ENCODE peak calls at places on chromosomes 2 and 18, in nine cellular contexts. V, T, M, Z, X, W, P, J and D are unnamed samples.
A peak's percentile ranks its signal among the peaks of the same experiment; 100 is the strongest.

GRCh38 chr2:25618676-25619075 is 54.7 kb downstream of the DTNB start:
- DNase-seq in V (peak; percentile 36), J (no peak), W (peak; percentile 78), X (no peak), Z (no peak), M (peak; percentile 99), P (peak; percentile 75), T (no peak), D (no peak)

GRCh38 chr2:25044990-25045389 is 3.1 kb downstream of the EFR3B start:
- DNase-seq in M (no peak), X (no peak), P (no peak), W (no peak), Z (no peak), J (no peak), T (no peak), V (no peak), D (no peak)

GRCh38 chr2:85862426-85862825 is 26.4 kb downstream of the ST3GAL5 start:
- DNase-seq in V (peak; percentile 17), X (no peak), T (no peak), W (peak; percentile 72), P (no peak), J (no peak), M (no peak), Z (no peak), D (no peak)

GRCh38 chr2:85468096-85468703 is 49.7 kb downstream of the SH2D6 start:
- DNase-seq in X (no peak), T (no peak), M (no peak), J (no peak), P (no peak), W (no peak), Z (no peak), V (no peak), D (no peak)

GRCh38 chr2:8346706-8347430 is 335.0 kb upstream of the ID2 start:
- DNase-seq in W (no peak), J (no peak), M (no peak), T (no peak), P (no peak), V (no peak), Z (no peak), X (no peak), D (no peak)

GRCh38 chr2:121860033-121860810 is 104.8 kb downstream of the TSN start:
- DNase-seq in M (peak; percentile 82), V (no peak), J (no peak), X (no peak), T (no peak), Z (no peak), P (peak; percentile 20), W (peak; percentile 93), D (no peak)

GRCh38 chr2:1140389-1141003 is 189.8 kb downstream of the SNTG2 start:
- DNase-seq in M (no peak), W (no peak), V (no peak), T (peak; percentile 93), Z (no peak), X (no peak), P (peak; percentile 24), J (peak; percentile 29), D (no peak)

GRCh38 chr2:98037206-98037605 is 41.5 kb upstream of the TMEM131 start:
- DNase-seq in V (no peak), T (no peak), M (no peak), P (no peak), X (no peak), Z (no peak), W (no peak), J (no peak), D (no peak)

GRCh38 chr2:61249521-61250071 is 87.6 kb downstream of the C2orf74 start:
- DNase-seq in T (no peak), M (no peak), J (no peak), Z (no peak), V (no peak), X (no peak), W (no peak), P (no peak), D (no peak)

GRCh38 chr2:71071681-71072398 is 3.4 kb downstream of the NAGK start:
- DNase-seq in V (peak; percentile 30), Z (no peak), M (peak; percentile 76), T (peak; percentile 49), P (no peak), J (no peak), W (no peak), X (no peak), D (peak; percentile 36)

GRCh38 chr2:142869461-142870106 is 7.9 kb upstream of the KYNU start:
- DNase-seq in X (no peak), V (peak; percentile 61), P (no peak), J (no peak), Z (no peak), T (no peak), M (no peak), W (no peak), D (no peak)

GRCh38 chr2:222714361-222715256 is 43.2 kb downstream of the MOGAT1 start:
- DNase-seq in P (no peak), Z (no peak), X (no peak), M (no peak), T (no peak), J (no peak), W (no peak), V (peak; percentile 80), D (no peak)

GRCh38 chr2:125581561-125581960 is 1074.4 kb upstream of the GYPC start:
- DNase-seq in J (no peak), M (no peak), Z (no peak), W (no peak), P (no peak), X (no peak), T (no peak), V (peak; percentile 4), D (no peak)

GRCh38 chr2:215933141-215933540 is 80.2 kb downstream of the MREG start:
- DNase-seq in X (no peak), T (no peak), J (no peak), P (no peak), Z (no peak), W (no peak), V (no peak), M (peak; percentile 83), D (no peak)

GRCh38 chr2:10258726-10259125 is 44.0 kb upstream of the HPCAL1 start:
- DNase-seq in W (no peak), J (no peak), Z (no peak), V (no peak), M (no peak), T (no peak), X (no peak), P (no peak), D (no peak)

GRCh38 chr18:33282709-33283333 is 157.7 kb downstream of the CCDC178 start:
- DNase-seq in X (no peak), P (no peak), V (no peak), W (no peak), J (no peak), M (no peak), Z (no peak), T (no peak), D (no peak)

GRCh38 chr2:178204987-178205386 is 10.7 kb downstream of the OSBPL6 start:
- DNase-seq in Z (no peak), J (no peak), T (no peak), M (no peak), X (no peak), V (no peak), W (no peak), P (no peak), D (no peak)

DNA sequence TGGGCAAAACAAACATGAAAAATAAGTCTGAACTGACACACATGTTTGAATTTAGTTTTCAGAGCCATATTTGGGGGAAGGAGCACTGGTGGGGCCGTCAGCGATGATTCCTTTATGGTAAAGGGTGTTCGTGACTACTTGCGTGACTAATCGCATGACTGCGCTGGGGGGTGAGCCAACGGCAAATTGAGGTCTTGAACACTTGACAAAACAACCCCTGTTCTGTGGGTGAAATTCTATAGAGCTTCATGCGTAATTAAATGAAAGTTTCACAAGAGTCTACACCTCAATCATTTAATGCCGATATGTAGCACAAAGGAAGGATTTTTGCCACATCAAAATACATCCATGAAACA is 127.5 kb upstream of the CYP1B1 start:
- DNase-seq in W (peak; percentile 60), X (no peak), J (no peak), Z (no peak), T (no peak), V (no peak), P (no peak), M (no peak), D (no peak)
- H3K27me3 ChIP-seq in W (peaks cover 4% of the 10 kb centered on the region), X (no peaks in the 10 kb centered on the region), J (no peaks in the 10 kb centered on the region), Z (no peaks in the 10 kb centered on the region), T (no peaks in the 10 kb centered on the region), V (no peaks in the 10 kb centered on the region), P (no peaks in the 10 kb centered on the region), M (no peaks in the 10 kb centered on the region), D (peaks cover 11% of the 10 kb centered on the region)

GRCh38 chr2:42792583-42793313 is at the start of gene HAAO:
- DNase-seq in J (peak; percentile 67), Z (peak; percentile 65), V (peak; percentile 85), X (peak; percentile 52), T (peak; percentile 90), P (no peak), M (no peak), W (no peak), D (no peak)
- H3K27me3 ChIP-seq in J (no peaks in the 10 kb centered on the region), Z (no peaks in the 10 kb centered on the region), V (no peaks in the 10 kb centered on the region), X (no peaks in the 10 kb centered on the region), T (peaks cover 8% of the 10 kb centered on the region), P (no peaks in the 10 kb centered on the region), M (no peaks in the 10 kb centered on the region), W (peaks cover 28% of the 10 kb centered on the region), D (peaks cover 28% of the 10 kb centered on the region)

DNA sequence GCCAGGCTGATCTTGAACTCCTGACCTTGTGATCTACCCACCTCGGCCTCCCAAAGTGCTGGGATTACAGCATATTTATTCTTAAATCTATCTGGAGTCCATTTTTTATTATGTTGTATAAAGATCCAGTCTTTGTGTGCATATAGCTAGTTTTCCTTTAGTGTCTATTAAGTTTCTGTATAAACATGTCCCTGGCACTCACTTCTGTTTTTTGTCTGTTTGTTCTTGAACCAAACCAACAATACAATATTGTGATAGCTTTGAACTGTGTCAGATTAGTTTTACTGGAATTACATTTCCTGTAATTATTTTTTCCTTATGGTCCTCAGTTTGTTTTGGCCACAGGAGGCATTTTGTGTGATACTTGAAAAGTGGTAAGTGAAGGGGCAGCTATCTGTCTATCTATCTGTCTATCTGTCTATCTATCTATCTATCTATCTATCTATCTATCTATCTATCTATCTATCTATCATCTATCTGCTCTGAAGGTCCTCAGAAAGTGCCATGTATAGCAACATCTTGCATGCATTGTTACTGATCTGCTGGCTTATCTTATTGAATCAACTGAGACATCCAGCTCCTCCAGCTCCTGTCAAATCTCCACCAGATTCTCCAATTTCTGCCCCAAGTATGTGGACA is 70.9 kb upstream of the ACVR1 start:
- DNase-seq in T (no peak), M (no peak), W (no peak), V (no peak), J (no peak), P (no peak), Z (no peak), X (no peak), D (no peak)
- H3K27me3 ChIP-seq in T (no peaks in the 10 kb centered on the region), M (no peaks in the 10 kb centered on the region), W (peaks cover 1% of the 10 kb centered on the region), V (no peaks in the 10 kb centered on the region), J (no peaks in the 10 kb centered on the region), P (no peaks in the 10 kb centered on the region), Z (no peaks in the 10 kb centered on the region), X (no peaks in the 10 kb centered on the region), D (no peaks in the 10 kb centered on the region)

GRCh38 chr2:242085941-242086621 is 216.6 kb downstream of the RTP5 start:
- DNase-seq in X (peak; percentile 64), V (no peak), Z (peak; percentile 72), T (no peak), W (peak; percentile 1), M (no peak), J (peak; percentile 43), P (no peak), D (no peak)

GRCh38 chr2:242088471-242089212 is 219.1 kb downstream of the RTP5 start:
- DNase-seq in X (peak; percentile 96), V (peak; percentile 93), Z (peak; percentile 96), J (peak; percentile 94), P (no peak), W (peak; percentile 73), M (peak; percentile 67), T (peak; percentile 89), D (peak; percentile 95)
- H3K27me3 ChIP-seq in X (no peaks in the 10 kb centered on the region), V (no peaks in the 10 kb centered on the region), Z (no peaks in the 10 kb centered on the region), J (no peaks in the 10 kb centered on the region), P (no peaks in the 10 kb centered on the region), W (peaks cover 1% of the 10 kb centered on the region), M (no peaks in the 10 kb centered on the region), T (no peaks in the 10 kb centered on the region), D (no peaks in the 10 kb centered on the region)